ENCODE peak calls at places on chromosomes 3 and 15, in seven cellular contexts. X is Ammon's horn, H is H1, L is spleen, I is body of pancreas, R is hepatic stellate cell, K is right cardiac atrium. Y is an unnamed sample.

GRCh38 chr15:57215371-57215770 is 160.9 kb upstream of the CGNL1 start:
- DNase-seq in I (no peak), R (no peak), X (no peak), K (no peak), H (no peak), L (no peak), Y (no peak)

GRCh38 chr15:78810377-78811123 is 714 bp downstream of the ADAMTS7 start:
- DNase-seq in K (peak), I (peak), L (peak), H (peak), X (no peak), R (peak), Y (no peak)

GRCh38 chr3:177131927-177132636 is 65.2 kb downstream of the TBL1XR1 start:
- DNase-seq in K (no peak), L (no peak), H (no peak), I (no peak), X (no peak), R (no peak), Y (no peak)

GRCh38 chr3:81622395-81622794 is 139.1 kb downstream of the GBE1 start:
- DNase-seq in H (no peak), R (no peak), L (no peak), I (no peak), X (no peak), K (no peak), Y (no peak)

GRCh38 chr3:38634133-38634532 is 15.4 kb downstream of the SCN5A start:
- DNase-seq in K (no peak), H (no peak), X (no peak), I (no peak), L (peak), R (peak), Y (no peak)

GRCh38 chr15:64681424-64682024 is 93.9 kb downstream of the RBPMS2 start:
- DNase-seq in I (peak), R (peak), H (no peak), K (no peak), X (peak), L (peak), Y (no peak)

GRCh38 chr3:72633534-72633933 is 214.7 kb downstream of the SHQ1 start:
- DNase-seq in X (no peak), I (no peak), H (no peak), L (no peak), K (no peak), R (no peak), Y (no peak)

GRCh38 chr15:35750051-35750450 is 204.1 kb upstream of the DPH6 start:
- DNase-seq in L (no peak), K (no peak), R (no peak), H (no peak), I (no peak), X (no peak), Y (no peak)

GRCh38 chr3:45507820-45508317 is 86.7 kb upstream of the LIMD1 start:
- DNase-seq in R (peak), I (no peak), X (peak), K (peak), L (no peak), H (peak), Y (peak)

GRCh38 chr15:69085325-69086081 is 71.0 kb downstream of the NOX5 start:
- DNase-seq in X (no peak), K (no peak), H (no peak), I (no peak), L (no peak), R (no peak), Y (no peak)

GRCh38 chr3:175397407-175397806 is 538.3 kb downstream of the NAALADL2 start:
- DNase-seq in I (no peak), X (no peak), L (no peak), K (no peak), H (no peak), R (no peak), Y (no peak)

GRCh38 chr15:98771444-98772059 is 123.2 kb downstream of the IGF1R start:
- DNase-seq in K (no peak), I (no peak), X (no peak), H (no peak), R (no peak), L (no peak), Y (no peak)

GRCh38 chr3:114775395-114775794 is 371.7 kb downstream of the ZBTB20 start:
- DNase-seq in K (no peak), H (no peak), X (no peak), L (no peak), I (no peak), R (no peak), Y (no peak)

GRCh38 chr15:29924750-29925149 is 102.5 kb upstream of the TJP1 start:
- DNase-seq in H (no peak), I (peak), R (peak), L (no peak), X (no peak), K (peak), Y (peak)

GRCh38 chr3:127156651-127157050 is 36.3 kb upstream of the PRR23E start:
- DNase-seq in I (no peak), R (no peak), L (no peak), X (no peak), H (no peak), K (no peak), Y (no peak)

GRCh38 chr3:11434017-11434526 is 161.9 kb downstream of the ATG7 start:
- DNase-seq in X (peak), K (peak), R (no peak), L (no peak), I (peak), H (no peak), Y (no peak)

GRCh38 chr15:88401972-88402656 is 65.1 kb downstream of the MRPL46 start:
- DNase-seq in I (no peak), L (no peak), H (no peak), X (peak), R (no peak), K (peak), Y (no peak)

GRCh38 chr3:141955163-141955562 is 78.7 kb downstream of the ATP1B3 start:
- DNase-seq in R (peak), H (no peak), K (no peak), I (no peak), L (no peak), X (no peak), Y (no peak)

GRCh38 chr3:122977645-122978466 is 49.7 kb downstream of the SEMA5B start:
- DNase-seq in X (peak), I (peak), R (peak), K (peak), H (no peak), L (no peak), Y (no peak)

GRCh38 chr3:178382388-178383061 is 153.7 kb upstream of the KCNMB2 start:
- DNase-seq in X (no peak), K (no peak), R (peak), L (no peak), I (no peak), H (no peak), Y (no peak)

Y was measured in iPS DF 6.9.